ENCODE peak calls at places on chromosomes 3 and 15, in six cellular contexts. One of them, this sample, is unnamed. For H3K4me1, the result is how much of the 10 kb centered on the place peaks cover.

GRCh38 chr3:81643721-81644120 is 117.7 kb downstream of the GBE1 start:
- DNase-seq in SK-N-SH: peak
- DNase-seq in Peyer's patch: no peak
- DNase-seq in left lung: no peak
- DNase-seq in PC-3: peak
- DNase-seq in heart right ventricle: no peak
- DNase-seq in this sample: no peak

GRCh38 chr3:179401561-179401960 is 49.7 kb downstream of the GNB4 start:
- DNase-seq in SK-N-SH: no peak
- DNase-seq in Peyer's patch: no peak
- DNase-seq in left lung: no peak
- DNase-seq in PC-3: no peak
- DNase-seq in heart right ventricle: no peak
- DNase-seq in this sample: no peak

GRCh38 chr15:55627730-55628368 is 39.7 kb upstream of the PYGO1 start:
- DNase-seq in SK-N-SH: no peak
- DNase-seq in Peyer's patch: no peak
- DNase-seq in left lung: peak
- DNase-seq in PC-3: peak
- DNase-seq in heart right ventricle: no peak
- DNase-seq in this sample: peak

GRCh38 chr15:93862791-93863190 is 368.6 kb upstream of the MCTP2 start:
- DNase-seq in SK-N-SH: no peak
- DNase-seq in Peyer's patch: peak
- DNase-seq in left lung: peak
- DNase-seq in PC-3: no peak
- DNase-seq in heart right ventricle: peak
- DNase-seq in this sample: no peak

GRCh38 chr15:67481680-67482079 is 39.3 kb upstream of the C15orf61 start:
- DNase-seq in SK-N-SH: no peak
- DNase-seq in Peyer's patch: no peak
- DNase-seq in left lung: no peak
- DNase-seq in PC-3: no peak
- DNase-seq in heart right ventricle: no peak
- DNase-seq in this sample: no peak

GRCh38 chr3:182979719-182980191 is 583 bp downstream of the DCUN1D1 start:
- DNase-seq in SK-N-SH: peak
- DNase-seq in Peyer's patch: peak
- DNase-seq in left lung: peak
- DNase-seq in PC-3: peak
- DNase-seq in heart right ventricle: peak
- DNase-seq in this sample: no peak

GRCh38 chr3:20648921-20649381 is 462.9 kb upstream of the SGO1 start:
- DNase-seq in SK-N-SH: no peak
- DNase-seq in Peyer's patch: no peak
- DNase-seq in left lung: no peak
- DNase-seq in PC-3: no peak
- DNase-seq in heart right ventricle: no peak
- DNase-seq in this sample: peak

GRCh38 chr15:81279621-81280051 is 44.3 kb downstream of the STARD5 start:
- DNase-seq in SK-N-SH: no peak
- DNase-seq in Peyer's patch: peak
- DNase-seq in left lung: no peak
- DNase-seq in PC-3: peak
- DNase-seq in heart right ventricle: no peak
- DNase-seq in this sample: no peak

GRCh38 chr3:171514466-171514865 is 54.3 kb upstream of the TNIK start:
- DNase-seq in SK-N-SH: no peak
- DNase-seq in Peyer's patch: no peak
- DNase-seq in left lung: no peak
- DNase-seq in PC-3: peak
- DNase-seq in heart right ventricle: no peak
- DNase-seq in this sample: no peak

GRCh38 chr15:32998979-32999677 is 195.4 kb downstream of the FMN1 start:
- DNase-seq in SK-N-SH: no peak
- DNase-seq in Peyer's patch: no peak
- DNase-seq in left lung: no peak
- DNase-seq in PC-3: no peak
- DNase-seq in heart right ventricle: no peak
- DNase-seq in this sample: no peak

GRCh38 chr3:160826408-160826807 is 70.4 kb downstream of the PPM1L start:
- DNase-seq in SK-N-SH: no peak
- DNase-seq in Peyer's patch: no peak
- DNase-seq in left lung: no peak
- DNase-seq in PC-3: no peak
- DNase-seq in heart right ventricle: no peak
- DNase-seq in this sample: no peak

GRCh38 chr3:194099215-194099614 is 36.7 kb upstream of the HES1 start:
- DNase-seq in SK-N-SH: no peak
- DNase-seq in Peyer's patch: no peak
- DNase-seq in left lung: no peak
- DNase-seq in PC-3: no peak
- DNase-seq in heart right ventricle: no peak
- DNase-seq in this sample: no peak

GRCh38 chr3:21508244-21508643 is 242.8 kb downstream of the ZNF385D start:
- DNase-seq in SK-N-SH: no peak
- DNase-seq in Peyer's patch: no peak
- DNase-seq in left lung: no peak
- DNase-seq in PC-3: no peak
- DNase-seq in heart right ventricle: no peak
- DNase-seq in this sample: no peak

GRCh38 chr3:167483708-167484475 is 10.1 kb upstream of the SERPINI2 start:
- DNase-seq in SK-N-SH: no peak
- DNase-seq in Peyer's patch: no peak
- DNase-seq in left lung: no peak
- DNase-seq in PC-3: no peak
- DNase-seq in heart right ventricle: no peak
- DNase-seq in this sample: no peak

DNA sequence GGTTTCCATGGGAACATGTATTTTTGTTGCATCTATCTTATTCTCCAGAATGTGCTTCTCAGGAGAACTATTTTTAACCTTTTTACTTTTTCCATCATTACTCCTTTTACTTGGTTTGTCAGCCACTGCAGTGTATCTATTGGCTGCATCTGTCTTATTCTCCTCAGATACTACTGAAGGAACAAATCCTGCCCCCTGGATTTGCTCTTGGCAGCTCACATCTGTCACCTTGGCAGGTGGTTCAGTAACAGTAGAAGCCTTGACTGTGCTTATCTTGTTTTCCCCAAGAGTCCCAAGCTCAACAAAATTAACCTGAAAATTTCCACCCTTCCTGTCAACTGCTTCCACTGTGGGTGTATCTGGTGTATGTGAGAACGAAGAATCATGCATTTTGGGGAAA is 106.0 kb downstream of the MAP4 start:
- DNase-seq in SK-N-SH: no peak
- DNase-seq in Peyer's patch: no peak
- DNase-seq in left lung: no peak
- DNase-seq in PC-3: no peak
- DNase-seq in heart right ventricle: no peak
- DNase-seq in this sample: no peak
- TF ChIP-seq CTCF in SK-N-SH: no peak
- TF ChIP-seq CTCF in Peyer's patch: no peak
- TF ChIP-seq CTCF in left lung: no peak
- TF ChIP-seq CTCF in PC-3: no peak
- TF ChIP-seq CTCF in heart right ventricle: no peak
- TF ChIP-seq CTCF in this sample: no peak

GRCh38 chr3:36756272-36756671 is 8.1 kb downstream of the DCLK3 start:
- DNase-seq in SK-N-SH: no peak
- DNase-seq in Peyer's patch: no peak
- DNase-seq in left lung: no peak
- DNase-seq in PC-3: no peak
- DNase-seq in heart right ventricle: no peak
- DNase-seq in this sample: no peak

GRCh38 chr3:36744770-36745169 is 19.6 kb downstream of the DCLK3 start:
- DNase-seq in SK-N-SH: peak
- DNase-seq in Peyer's patch: no peak
- DNase-seq in left lung: no peak
- DNase-seq in PC-3: no peak
- DNase-seq in heart right ventricle: no peak
- DNase-seq in this sample: no peak

DNA sequence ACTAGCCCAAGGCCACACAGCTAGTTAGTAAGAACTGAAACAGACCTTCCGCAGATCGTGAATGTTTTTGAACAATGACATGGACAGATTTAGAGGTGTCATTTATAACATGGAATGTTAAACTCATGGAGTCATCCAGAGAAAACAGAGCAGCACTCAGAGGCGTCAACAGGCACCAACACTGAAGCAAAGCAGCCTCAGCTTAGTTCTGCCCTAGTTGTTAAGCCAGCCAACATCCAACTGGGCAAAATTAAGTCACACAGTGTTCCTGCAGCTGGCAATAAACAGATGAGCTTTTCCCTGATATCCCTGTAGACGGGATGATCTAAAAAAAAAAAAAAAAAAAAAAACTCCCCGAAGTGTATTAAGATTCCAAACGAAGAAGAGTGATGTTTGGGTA is 13.6 kb downstream of the DCLK3 start:
- DNase-seq in SK-N-SH: no peak
- DNase-seq in Peyer's patch: no peak
- DNase-seq in left lung: no peak
- DNase-seq in PC-3: no peak
- DNase-seq in heart right ventricle: no peak
- DNase-seq in this sample: no peak
- H3K4me1 ChIP-seq in SK-N-SH: under half
- H3K4me1 ChIP-seq in Peyer's patch: under half
- H3K4me1 ChIP-seq in left lung: under half
- H3K4me1 ChIP-seq in PC-3: under half
- H3K4me1 ChIP-seq in heart right ventricle: under half
- H3K4me1 ChIP-seq in this sample: under half

GRCh38 chr15:88428053-88428452 is 39.1 kb downstream of the MRPL46 start:
- DNase-seq in SK-N-SH: peak
- DNase-seq in Peyer's patch: no peak
- DNase-seq in left lung: no peak
- DNase-seq in PC-3: no peak
- DNase-seq in heart right ventricle: no peak
- DNase-seq in this sample: no peak

GRCh38 chr15:88428805-88429605 is 38.2 kb downstream of the MRPL46 start:
- DNase-seq in SK-N-SH: peak
- DNase-seq in Peyer's patch: no peak
- DNase-seq in left lung: no peak
- DNase-seq in PC-3: no peak
- DNase-seq in heart right ventricle: no peak
- DNase-seq in this sample: no peak

GRCh38 chr15:88430051-88430450 is 37.1 kb downstream of the MRPL46 start:
- DNase-seq in SK-N-SH: no peak
- DNase-seq in Peyer's patch: no peak
- DNase-seq in left lung: no peak
- DNase-seq in PC-3: no peak
- DNase-seq in heart right ventricle: no peak
- DNase-seq in this sample: no peak

GRCh38 chr15:88433046-88433685 is 34.0 kb downstream of the MRPL46 start:
- DNase-seq in SK-N-SH: no peak
- DNase-seq in Peyer's patch: no peak
- DNase-seq in left lung: no peak
- DNase-seq in PC-3: no peak
- DNase-seq in heart right ventricle: no peak
- DNase-seq in this sample: no peak

DNA sequence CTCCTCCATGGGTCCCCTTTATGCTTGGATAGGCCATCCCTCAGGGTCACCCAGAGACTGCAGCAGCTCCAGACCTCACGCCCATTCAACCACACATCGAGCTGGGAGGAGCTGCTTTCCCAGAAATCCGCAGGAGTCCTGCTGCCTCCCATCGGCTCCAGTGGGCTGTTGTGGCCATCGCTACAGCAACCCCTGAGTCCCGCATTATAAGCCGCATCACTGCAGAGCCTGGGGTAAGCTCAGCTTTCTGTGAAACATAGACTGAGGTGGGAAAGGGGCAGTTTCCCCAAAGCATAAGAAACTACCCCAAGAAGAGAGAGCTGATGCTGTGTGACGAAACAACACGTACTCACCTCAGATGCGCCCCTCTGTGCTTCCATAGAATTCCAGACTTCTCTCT is 35.7 kb downstream of the MRPL46 start:
- DNase-seq in SK-N-SH: no peak
- DNase-seq in Peyer's patch: no peak
- DNase-seq in left lung: no peak
- DNase-seq in PC-3: no peak
- DNase-seq in heart right ventricle: no peak
- DNase-seq in this sample: no peak
- TF ChIP-seq CTCF in SK-N-SH: no peak
- TF ChIP-seq CTCF in Peyer's patch: no peak
- TF ChIP-seq CTCF in left lung: no peak
- TF ChIP-seq CTCF in PC-3: no peak
- TF ChIP-seq CTCF in heart right ventricle: no peak
- TF ChIP-seq CTCF in this sample: no peak

GRCh38 chr15:51844747-51845426 is 15.4 kb downstream of the TMOD3 start:
- DNase-seq in SK-N-SH: no peak
- DNase-seq in Peyer's patch: no peak
- DNase-seq in left lung: no peak
- DNase-seq in PC-3: peak
- DNase-seq in heart right ventricle: no peak
- DNase-seq in this sample: no peak
- H3K4me1 ChIP-seq in SK-N-SH: half or more
- H3K4me1 ChIP-seq in Peyer's patch: under half
- H3K4me1 ChIP-seq in left lung: half or more
- H3K4me1 ChIP-seq in PC-3: half or more
- H3K4me1 ChIP-seq in heart right ventricle: half or more
- H3K4me1 ChIP-seq in this sample: half or more

DNA sequence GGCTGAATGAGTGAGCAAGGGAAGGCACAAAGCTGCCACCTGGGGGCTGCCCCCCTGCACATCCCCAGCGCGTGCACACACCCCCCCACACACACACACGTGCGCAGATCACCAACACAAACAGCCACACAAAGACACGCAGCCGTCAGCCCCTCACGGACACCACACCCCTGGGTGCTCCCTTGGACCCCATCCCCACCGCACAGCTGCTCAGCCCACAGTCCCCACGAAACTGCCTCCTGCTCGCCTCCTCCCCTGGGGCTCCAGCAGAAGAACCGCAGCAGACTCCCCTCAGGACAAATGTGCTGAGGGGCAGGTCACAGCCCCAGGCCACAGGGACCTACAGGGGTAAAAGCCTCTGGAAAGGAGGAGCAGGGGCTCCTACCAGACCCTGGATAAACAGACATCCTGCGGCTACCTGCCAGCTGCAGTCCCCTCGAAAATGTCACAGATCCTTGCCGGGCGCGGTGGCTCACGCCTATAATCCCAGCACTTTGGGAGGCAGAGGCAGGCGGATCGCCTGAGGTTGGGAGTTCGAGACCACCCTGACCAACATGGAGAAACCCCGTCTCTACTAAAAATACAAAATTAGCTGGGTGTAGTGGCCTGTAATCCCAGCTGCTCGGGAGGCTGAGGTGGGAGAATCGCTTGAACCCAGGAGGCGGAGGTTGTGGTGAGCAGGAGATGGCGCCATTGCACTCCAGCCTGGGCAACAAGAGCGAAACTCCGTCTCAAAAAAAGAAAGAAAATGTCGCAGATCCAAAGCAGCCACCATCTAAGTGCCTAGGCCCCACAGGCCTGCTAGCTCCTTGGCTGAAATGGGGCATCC is 6.5 kb downstream of the TWF2 start:
- DNase-seq in SK-N-SH: no peak
- DNase-seq in Peyer's patch: no peak
- DNase-seq in left lung: no peak
- DNase-seq in PC-3: no peak
- DNase-seq in heart right ventricle: no peak
- DNase-seq in this sample: no peak
- TF ChIP-seq CTCF in SK-N-SH: peak
- TF ChIP-seq CTCF in Peyer's patch: no peak
- TF ChIP-seq CTCF in left lung: no peak
- TF ChIP-seq CTCF in PC-3: peak
- TF ChIP-seq CTCF in heart right ventricle: peak
- TF ChIP-seq CTCF in this sample: peak

This sample was measured in foreskin keratinocyte.